ENCODE peak calls at places on chromosomes 6 and 20, in ten cellular contexts. M is neuronal stem cell; E is stimulated activated CD4-positive, alpha-beta T cell treated with anti-CD3 and anti-CD28 coated beads, Interleukin-2, amount 100 ng/mL, for 4 hours; G is activated CD8-positive, alpha-beta T cell treated with anti-CD3 and anti-CD28 coated beads for 36 hours; V is GM13976; Z is colonic mucosa; Y is activated gamma-delta T cell treated with Interleukin-2 at 50 U/mL for 16 hours; C is activated naive CD8-positive, alpha-beta T cell treated with anti-CD3 and anti-CD28 coated beads, Interleukin-2, amount 50 U/mL, for 16 hours; K is dorsolateral prefrontal cortex; J is ureter. H is an unnamed sample.

GRCh38 chr6:133132092-133132491 is 109.1 kb upstream of the EYA4 start:
- DNase-seq in C (no peak), Z (no peak), Y (no peak), V (no peak), M (no peak), G (no peak), K (no peak), E (no peak), J (no peak), H (peak; percentile 12)

GRCh38 chr20:57707849-57708693 is 1.7 kb downstream of the PMEPA1 start:
- DNase-seq in V (no peak), Z (no peak), K (no peak), G (no peak), E (no peak), C (no peak), Y (no peak), M (no peak), J (no peak), H (no peak)

GRCh38 chr6:79250107-79250514 is 15.6 kb upstream of the HMGN3 start:
- DNase-seq in C (no peak), K (no peak), G (peak; percentile 33), J (no peak), Z (no peak), E (no peak), V (peak; percentile 41), Y (no peak), M (no peak), H (peak; percentile 8)

GRCh38 chr20:9071976-9072726 is 3.3 kb downstream of the PLCB4 start:
- DNase-seq in K (no peak), G (no peak), V (no peak), J (no peak), Z (no peak), M (no peak), Y (no peak), E (no peak), C (no peak), H (peak; percentile 31)

GRCh38 chr20:54293526-54293925 is 85.6 kb downstream of the PFDN4 start:
- DNase-seq in G (no peak), V (no peak), Y (no peak), C (no peak), E (no peak), Z (no peak), M (no peak), K (no peak), J (no peak), H (no peak)

GRCh38 chr6:116512155-116512559 is 718 bp downstream of the CALHM5 start:
- DNase-seq in M (no peak), C (no peak), G (no peak), J (no peak), V (no peak), E (no peak), Z (no peak), Y (no peak), K (no peak), H (peak; percentile 43)

GRCh38 chr20:16947346-16947943 is 199.3 kb downstream of the OTOR start:
- DNase-seq in G (no peak), K (no peak), Y (no peak), E (no peak), Z (no peak), M (no peak), J (no peak), C (no peak), V (no peak), H (peak; percentile 10)

GRCh38 chr6:21468487-21468886 is 125.1 kb upstream of the SOX4 start:
- DNase-seq in M (no peak), C (no peak), J (no peak), K (no peak), G (no peak), E (no peak), Y (no peak), Z (no peak), V (no peak), H (no peak)

GRCh38 chr20:34390769-34391447 is 27.8 kb downstream of the ITCH start:
- DNase-seq in E (peak; percentile 26), Z (peak; percentile 51), C (no peak), V (no peak), K (no peak), G (peak; percentile 76), Y (peak; percentile 17), M (no peak), J (peak; percentile 51), H (peak; percentile 96)

GRCh38 chr6:30889138-30889885 is 5.0 kb downstream of the DDR1 start:
- DNase-seq in G (no peak), Z (no peak), E (no peak), Y (no peak), J (no peak), K (no peak), V (peak; percentile 10), C (no peak), M (no peak), H (no peak)

GRCh38 chr20:45405566-45406259 is 2.4 kb upstream of the DBNDD2 start:
- DNase-seq in Z (peak; percentile 61), V (peak; percentile 45), J (no peak), M (peak; percentile 27), E (no peak), C (no peak), K (no peak), Y (no peak), G (no peak), H (peak; percentile 34)

GRCh38 chr20:9015984-9016324 is 52.9 kb upstream of the PLCB4 start:
- DNase-seq in Y (no peak), G (no peak), K (no peak), E (no peak), C (no peak), V (no peak), J (no peak), Z (no peak), M (no peak), H (peak; percentile 76)

GRCh38 chr20:56706867-56707360 is 77.8 kb downstream of the TFAP2C start:
- DNase-seq in E (no peak), M (no peak), Z (no peak), K (no peak), Y (no peak), V (no peak), J (no peak), G (no peak), C (no peak), H (no peak)

GRCh38 chr6:10837997-10838793 is at the start of gene MAK:
- DNase-seq in V (peak; percentile 98), E (peak; percentile 83), C (peak; percentile 58), K (peak; percentile 78), Z (peak; percentile 89), G (peak; percentile 88), M (peak; percentile 94), Y (peak; percentile 77), J (peak; percentile 81), H (peak; percentile 79)

GRCh38 chr6:2738373-2738979 is 12.2 kb downstream of the MYLK4 start:
- DNase-seq in G (peak; percentile 70), M (peak; percentile 54), C (peak; percentile 4), Z (peak; percentile 44), J (no peak), K (peak; percentile 40), Y (peak; percentile 39), V (peak; percentile 64), E (peak; percentile 40), H (peak; percentile 65)

GRCh38 chr20:47821481-47822100 is 36.3 kb upstream of the SULF2 start:
- DNase-seq in Z (no peak), V (no peak), K (no peak), C (no peak), G (no peak), Y (no peak), E (no peak), J (no peak), M (no peak), H (peak; percentile 29)

GRCh38 chr6:129749749-129750120 is 39.8 kb upstream of the ARHGAP18 start:
- DNase-seq in J (no peak), V (no peak), C (no peak), Z (no peak), E (no peak), M (no peak), Y (no peak), G (no peak), K (no peak), H (peak; percentile 85)

GRCh38 chr6:90915224-90915915 is 328.5 kb upstream of the MAP3K7 start:
- DNase-seq in K (no peak), C (no peak), V (no peak), Y (no peak), M (no peak), G (no peak), Z (no peak), E (no peak), J (no peak), H (no peak)

GRCh38 chr20:1369970-1370369 is 22.9 kb downstream of the FKBP1A start:
- DNase-seq in Z (no peak), K (peak; percentile 24), G (no peak), E (no peak), C (no peak), Y (no peak), V (no peak), M (no peak), J (no peak), H (no peak)

GRCh38 chr6:9064156-9064555 is 628.8 kb upstream of the SLC35B3 start:
- DNase-seq in K (no peak), Z (no peak), J (no peak), V (no peak), Y (no peak), E (no peak), G (no peak), M (no peak), C (no peak), H (no peak)

GRCh38 chr6:84766118-84766683 is 1.8 kb upstream of the TBX18 start:
- DNase-seq in Y (no peak), V (no peak), G (no peak), K (no peak), Z (no peak), J (no peak), C (no peak), M (no peak), E (no peak), H (no peak)

GRCh38 chr20:53611449-53611894 is 17.8 kb upstream of the ZNF217 start:
- DNase-seq in M (no peak), C (no peak), K (no peak), J (peak; percentile 41), E (no peak), G (no peak), V (no peak), Z (no peak), Y (no peak), H (peak; percentile 99)

GRCh38 chr20:49397525-49397924 is 84.9 kb downstream of the KCNB1 start:
- DNase-seq in J (no peak), G (no peak), E (no peak), M (no peak), Z (peak; percentile 21), V (no peak), C (no peak), Y (no peak), K (no peak), H (peak; percentile 31)

H was measured in EH.